ENCODE peak calls at places on chromosomes 5 and 9, in five cellular contexts. E is right cardiac atrium, U is HEK293T, Y is fibroblast of mammary gland, X is HuH-7.5. P is an unnamed sample.

GRCh38 chr9:130139251-130139650 is 33.0 kb upstream of the NCS1 start:
- DNase-seq in E (no peak), U (no peak), Y (no peak), X (no peak), P (no peak)

GRCh38 chr5:140109818-140110733 is 3.8 kb upstream of the PURA start:
- DNase-seq in E (no peak), U (no peak), Y (no peak), X (no peak), P (no peak)

GRCh38 chr9:104961238-104961637 is 33.3 kb upstream of the ABCA1 start:
- DNase-seq in E (no peak), U (peak; percentile 41), Y (peak; percentile 83), X (peak; percentile 26), P (peak; percentile 8)

GRCh38 chr5:76199321-76200318 is 116.4 kb downstream of the SV2C start:
- DNase-seq in E (no peak), U (no peak), Y (no peak), X (no peak), P (no peak)

GRCh38 chr9:94921656-94922055 is 195.2 kb downstream of the AOPEP start:
- DNase-seq in E (no peak), U (no peak), Y (no peak), X (no peak), P (no peak)

GRCh38 chr5:40675396-40676133 is 4.2 kb upstream of the PTGER4 start:
- DNase-seq in E (no peak), U (no peak), Y (no peak), X (no peak), P (no peak)

GRCh38 chr9:73011346-73011745 is 58.5 kb upstream of the ALDH1A1 start:
- DNase-seq in E (no peak), U (no peak), Y (peak; percentile 86), X (no peak), P (no peak)

GRCh38 chr9:108748776-108749175 is 107.0 kb downstream of the ACTL7B start:
- DNase-seq in E (no peak), U (no peak), Y (no peak), X (no peak), P (no peak)

GRCh38 chr9:27412963-27413362 is 111.1 kb upstream of the IFNK start:
- DNase-seq in E (no peak), U (no peak), Y (no peak), X (no peak), P (no peak)

GRCh38 chr5:131393498-131393968 is 129.7 kb downstream of the CDC42SE2 start:
- DNase-seq in E (no peak), U (no peak), Y (peak; percentile 38), X (no peak), P (no peak)

GRCh38 chr5:1228121-1228520 is 2.9 kb downstream of the SLC6A18 start:
- DNase-seq in E (no peak), U (no peak), Y (no peak), X (no peak), P (no peak)

GRCh38 chr9:127223266-127223665 is 41.3 kb upstream of the GARNL3 start:
- DNase-seq in E (no peak), U (no peak), Y (no peak), X (no peak), P (no peak)

GRCh38 chr5:759111-759741 is 25.3 kb downstream of the ZDHHC11B start:
- DNase-seq in E (peak; percentile 94), U (no peak), Y (peak; percentile 3), X (peak; percentile 61), P (peak; percentile 97)

GRCh38 chr5:107389130-107389553 is 281.6 kb downstream of the EFNA5 start:
- DNase-seq in E (no peak), U (no peak), Y (peak; percentile 58), X (no peak), P (peak; percentile 11)

GRCh38 chr5:82364497-82364896 is 86.3 kb upstream of the RPS23 start:
- DNase-seq in E (no peak), U (peak; percentile 31), Y (peak; percentile 79), X (no peak), P (peak; percentile 50)

GRCh38 chr5:174182111-174182510 is 136.6 kb downstream of the NSG2 start:
- DNase-seq in E (no peak), U (no peak), Y (no peak), X (no peak), P (no peak)

GRCh38 chr5:140011297-140011802 is 31.7 kb downstream of the NRG2 start:
- DNase-seq in E (no peak), U (no peak), Y (peak; percentile 28), X (no peak), P (no peak)

GRCh38 chr9:109600142-109600541 is 102.0 kb upstream of the PTPN3 start:
- DNase-seq in E (no peak), U (no peak), Y (peak; percentile 93), X (no peak), P (no peak)

GRCh38 chr5:55160493-55161209 is 680 bp downstream of the GPX8 start:
- DNase-seq in E (peak; percentile 57), U (peak; percentile 64), Y (peak; percentile 95), X (no peak), P (no peak)

GRCh38 chr5:43773032-43773830 is 170.3 kb downstream of the NNT start:
- DNase-seq in E (no peak), U (no peak), Y (peak; percentile 71), X (no peak), P (no peak)

GRCh38 chr9:138059196-138059595 is 181.6 kb downstream of the CACNA1B start:
- DNase-seq in E (no peak), U (no peak), Y (no peak), X (no peak), P (no peak)

GRCh38 chr5:136808756-136809155 is 443.4 kb upstream of the TRPC7 start:
- DNase-seq in E (no peak), U (no peak), Y (no peak), X (no peak), P (no peak)

GRCh38 chr5:68154119-68154857 is 61.3 kb upstream of the PIK3R1 start:
- DNase-seq in E (no peak), U (no peak), Y (no peak), X (no peak), P (no peak)

GRCh38 chr5:851076-851475 is 290 bp upstream of the ZDHHC11 start:
- DNase-seq in E (peak; percentile 62), U (no peak), Y (no peak), X (no peak), P (no peak)

GRCh38 chr9:39588056-39588814 is 232.8 kb downstream of the SPATA31A1 start:
- DNase-seq in E (peak; percentile 50), U (no peak), Y (no peak), X (peak; percentile 1), P (no peak)

GRCh38 chr5:98581416-98581999 is 192.0 kb upstream of the RGMB start:
- DNase-seq in E (no peak), U (no peak), Y (peak; percentile 71), X (no peak), P (no peak)